ENCODE peak calls at places on chromosomes 7 and 10, in nine cellular contexts. One of them, this sample, is unnamed.

GRCh38 chr10:112950714-112951348 is 784 bp downstream of the TCF7L2 start:
- DNase-seq in NCI-H460: no peak
- DNase-seq in activated effector memory CD4-positive, alpha-beta T cell treated with anti-CD3 and anti-CD28 coated beads, Interleukin-2, amount 50 U/mL, for 16 hours: peak
- DNase-seq in NCI-H2171 treated with DMSO at 0.1 percent for 48 hours: peak
- DNase-seq in T-cell: peak
- DNase-seq in GM04504: no peak
- DNase-seq in COLO829: no peak
- DNase-seq in T-helper 2 cell treated with Interferon-gamma antibody and Interleukin-4, amounts not matched to agents 5 μg/mL and 100 μg/mL, for 36 hours: no peak
- DNase-seq in RCC 7860: peak
- DNase-seq in this sample: peak

GRCh38 chr10:47027812-47028260 is 116.6 kb downstream of the PTPN20 start:
- DNase-seq in NCI-H460: no peak
- DNase-seq in activated effector memory CD4-positive, alpha-beta T cell treated with anti-CD3 and anti-CD28 coated beads, Interleukin-2, amount 50 U/mL, for 16 hours: peak
- DNase-seq in NCI-H2171 treated with DMSO at 0.1 percent for 48 hours: no peak
- DNase-seq in T-cell: no peak
- DNase-seq in GM04504: no peak
- DNase-seq in COLO829: no peak
- DNase-seq in T-helper 2 cell treated with Interferon-gamma antibody and Interleukin-4, amounts not matched to agents 5 μg/mL and 100 μg/mL, for 36 hours: no peak
- DNase-seq in RCC 7860: no peak
- DNase-seq in this sample: no peak

GRCh38 chr10:52256832-52257691 is 57.0 kb upstream of the DKK1 start:
- DNase-seq in NCI-H460: peak
- DNase-seq in activated effector memory CD4-positive, alpha-beta T cell treated with anti-CD3 and anti-CD28 coated beads, Interleukin-2, amount 50 U/mL, for 16 hours: no peak
- DNase-seq in NCI-H2171 treated with DMSO at 0.1 percent for 48 hours: no peak
- DNase-seq in T-cell: no peak
- DNase-seq in GM04504: no peak
- DNase-seq in COLO829: no peak
- DNase-seq in T-helper 2 cell treated with Interferon-gamma antibody and Interleukin-4, amounts not matched to agents 5 μg/mL and 100 μg/mL, for 36 hours: no peak
- DNase-seq in RCC 7860: no peak
- DNase-seq in this sample: peak

GRCh38 chr10:7872041-7872442 is 53.7 kb downstream of the TAF3 start:
- DNase-seq in NCI-H460: peak
- DNase-seq in activated effector memory CD4-positive, alpha-beta T cell treated with anti-CD3 and anti-CD28 coated beads, Interleukin-2, amount 50 U/mL, for 16 hours: no peak
- DNase-seq in NCI-H2171 treated with DMSO at 0.1 percent for 48 hours: peak
- DNase-seq in T-cell: no peak
- DNase-seq in GM04504: peak
- DNase-seq in COLO829: no peak
- DNase-seq in T-helper 2 cell treated with Interferon-gamma antibody and Interleukin-4, amounts not matched to agents 5 μg/mL and 100 μg/mL, for 36 hours: no peak
- DNase-seq in RCC 7860: peak
- DNase-seq in this sample: peak

GRCh38 chr10:59865101-59865500 is 41.3 kb downstream of the CCDC6 start:
- DNase-seq in NCI-H460: peak
- DNase-seq in activated effector memory CD4-positive, alpha-beta T cell treated with anti-CD3 and anti-CD28 coated beads, Interleukin-2, amount 50 U/mL, for 16 hours: no peak
- DNase-seq in NCI-H2171 treated with DMSO at 0.1 percent for 48 hours: peak
- DNase-seq in T-cell: no peak
- DNase-seq in GM04504: no peak
- DNase-seq in COLO829: no peak
- DNase-seq in T-helper 2 cell treated with Interferon-gamma antibody and Interleukin-4, amounts not matched to agents 5 μg/mL and 100 μg/mL, for 36 hours: no peak
- DNase-seq in RCC 7860: no peak
- DNase-seq in this sample: peak

GRCh38 chr7:47483604-47484273 is 98.2 kb downstream of the TNS3 start:
- DNase-seq in NCI-H460: no peak
- DNase-seq in activated effector memory CD4-positive, alpha-beta T cell treated with anti-CD3 and anti-CD28 coated beads, Interleukin-2, amount 50 U/mL, for 16 hours: no peak
- DNase-seq in NCI-H2171 treated with DMSO at 0.1 percent for 48 hours: peak
- DNase-seq in T-cell: no peak
- DNase-seq in GM04504: no peak
- DNase-seq in COLO829: no peak
- DNase-seq in T-helper 2 cell treated with Interferon-gamma antibody and Interleukin-4, amounts not matched to agents 5 μg/mL and 100 μg/mL, for 36 hours: no peak
- DNase-seq in RCC 7860: no peak
- DNase-seq in this sample: no peak

GRCh38 chr10:13234172-13234571 is at the start of gene UCMA:
- DNase-seq in NCI-H460: no peak
- DNase-seq in activated effector memory CD4-positive, alpha-beta T cell treated with anti-CD3 and anti-CD28 coated beads, Interleukin-2, amount 50 U/mL, for 16 hours: peak
- DNase-seq in NCI-H2171 treated with DMSO at 0.1 percent for 48 hours: no peak
- DNase-seq in T-cell: no peak
- DNase-seq in GM04504: no peak
- DNase-seq in COLO829: no peak
- DNase-seq in T-helper 2 cell treated with Interferon-gamma antibody and Interleukin-4, amounts not matched to agents 5 μg/mL and 100 μg/mL, for 36 hours: no peak
- DNase-seq in RCC 7860: no peak
- DNase-seq in this sample: no peak

GRCh38 chr10:43377393-43377883 is 6.0 kb downstream of the FXYD4 start:
- DNase-seq in NCI-H460: no peak
- DNase-seq in activated effector memory CD4-positive, alpha-beta T cell treated with anti-CD3 and anti-CD28 coated beads, Interleukin-2, amount 50 U/mL, for 16 hours: no peak
- DNase-seq in NCI-H2171 treated with DMSO at 0.1 percent for 48 hours: no peak
- DNase-seq in T-cell: no peak
- DNase-seq in GM04504: no peak
- DNase-seq in COLO829: no peak
- DNase-seq in T-helper 2 cell treated with Interferon-gamma antibody and Interleukin-4, amounts not matched to agents 5 μg/mL and 100 μg/mL, for 36 hours: no peak
- DNase-seq in RCC 7860: no peak
- DNase-seq in this sample: no peak

GRCh38 chr7:141243368-141243767 is 169.5 kb downstream of the TMEM178B start:
- DNase-seq in NCI-H460: no peak
- DNase-seq in activated effector memory CD4-positive, alpha-beta T cell treated with anti-CD3 and anti-CD28 coated beads, Interleukin-2, amount 50 U/mL, for 16 hours: no peak
- DNase-seq in NCI-H2171 treated with DMSO at 0.1 percent for 48 hours: no peak
- DNase-seq in T-cell: no peak
- DNase-seq in GM04504: no peak
- DNase-seq in COLO829: no peak
- DNase-seq in T-helper 2 cell treated with Interferon-gamma antibody and Interleukin-4, amounts not matched to agents 5 μg/mL and 100 μg/mL, for 36 hours: no peak
- DNase-seq in RCC 7860: no peak
- DNase-seq in this sample: no peak

GRCh38 chr7:22875475-22875874 is 52.8 kb upstream of the TOMM7 start:
- DNase-seq in NCI-H460: no peak
- DNase-seq in activated effector memory CD4-positive, alpha-beta T cell treated with anti-CD3 and anti-CD28 coated beads, Interleukin-2, amount 50 U/mL, for 16 hours: no peak
- DNase-seq in NCI-H2171 treated with DMSO at 0.1 percent for 48 hours: no peak
- DNase-seq in T-cell: no peak
- DNase-seq in GM04504: no peak
- DNase-seq in COLO829: no peak
- DNase-seq in T-helper 2 cell treated with Interferon-gamma antibody and Interleukin-4, amounts not matched to agents 5 μg/mL and 100 μg/mL, for 36 hours: no peak
- DNase-seq in RCC 7860: no peak
- DNase-seq in this sample: no peak

GRCh38 chr10:80498039-80498832 is 39.5 kb upstream of the SH2D4B start:
- DNase-seq in NCI-H460: no peak
- DNase-seq in activated effector memory CD4-positive, alpha-beta T cell treated with anti-CD3 and anti-CD28 coated beads, Interleukin-2, amount 50 U/mL, for 16 hours: no peak
- DNase-seq in NCI-H2171 treated with DMSO at 0.1 percent for 48 hours: no peak
- DNase-seq in T-cell: no peak
- DNase-seq in GM04504: no peak
- DNase-seq in COLO829: no peak
- DNase-seq in T-helper 2 cell treated with Interferon-gamma antibody and Interleukin-4, amounts not matched to agents 5 μg/mL and 100 μg/mL, for 36 hours: no peak
- DNase-seq in RCC 7860: no peak
- DNase-seq in this sample: no peak

GRCh38 chr7:132757778-132758177 is 181.5 kb upstream of the PLXNA4 start:
- DNase-seq in NCI-H460: no peak
- DNase-seq in activated effector memory CD4-positive, alpha-beta T cell treated with anti-CD3 and anti-CD28 coated beads, Interleukin-2, amount 50 U/mL, for 16 hours: no peak
- DNase-seq in NCI-H2171 treated with DMSO at 0.1 percent for 48 hours: no peak
- DNase-seq in T-cell: no peak
- DNase-seq in GM04504: no peak
- DNase-seq in COLO829: no peak
- DNase-seq in T-helper 2 cell treated with Interferon-gamma antibody and Interleukin-4, amounts not matched to agents 5 μg/mL and 100 μg/mL, for 36 hours: no peak
- DNase-seq in RCC 7860: no peak
- DNase-seq in this sample: no peak

GRCh38 chr7:93913197-93913596 is 6.8 kb downstream of the GNGT1 start:
- DNase-seq in NCI-H460: no peak
- DNase-seq in activated effector memory CD4-positive, alpha-beta T cell treated with anti-CD3 and anti-CD28 coated beads, Interleukin-2, amount 50 U/mL, for 16 hours: no peak
- DNase-seq in NCI-H2171 treated with DMSO at 0.1 percent for 48 hours: no peak
- DNase-seq in T-cell: no peak
- DNase-seq in GM04504: no peak
- DNase-seq in COLO829: no peak
- DNase-seq in T-helper 2 cell treated with Interferon-gamma antibody and Interleukin-4, amounts not matched to agents 5 μg/mL and 100 μg/mL, for 36 hours: no peak
- DNase-seq in RCC 7860: peak
- DNase-seq in this sample: no peak

GRCh38 chr7:100895956-100896742 is 461 bp upstream of the ACHE start:
- DNase-seq in NCI-H460: no peak
- DNase-seq in activated effector memory CD4-positive, alpha-beta T cell treated with anti-CD3 and anti-CD28 coated beads, Interleukin-2, amount 50 U/mL, for 16 hours: peak
- DNase-seq in NCI-H2171 treated with DMSO at 0.1 percent for 48 hours: peak
- DNase-seq in T-cell: no peak
- DNase-seq in GM04504: no peak
- DNase-seq in COLO829: no peak
- DNase-seq in T-helper 2 cell treated with Interferon-gamma antibody and Interleukin-4, amounts not matched to agents 5 μg/mL and 100 μg/mL, for 36 hours: no peak
- DNase-seq in RCC 7860: no peak
- DNase-seq in this sample: no peak

GRCh38 chr7:134470864-134471263 is 12.0 kb upstream of the AKR1B1 start:
- DNase-seq in NCI-H460: peak
- DNase-seq in activated effector memory CD4-positive, alpha-beta T cell treated with anti-CD3 and anti-CD28 coated beads, Interleukin-2, amount 50 U/mL, for 16 hours: no peak
- DNase-seq in NCI-H2171 treated with DMSO at 0.1 percent for 48 hours: no peak
- DNase-seq in T-cell: no peak
- DNase-seq in GM04504: no peak
- DNase-seq in COLO829: no peak
- DNase-seq in T-helper 2 cell treated with Interferon-gamma antibody and Interleukin-4, amounts not matched to agents 5 μg/mL and 100 μg/mL, for 36 hours: no peak
- DNase-seq in RCC 7860: peak
- DNase-seq in this sample: no peak

GRCh38 chr10:128631801-128632241 is 505.6 kb upstream of the MKI67 start:
- DNase-seq in NCI-H460: peak
- DNase-seq in activated effector memory CD4-positive, alpha-beta T cell treated with anti-CD3 and anti-CD28 coated beads, Interleukin-2, amount 50 U/mL, for 16 hours: no peak
- DNase-seq in NCI-H2171 treated with DMSO at 0.1 percent for 48 hours: peak
- DNase-seq in T-cell: no peak
- DNase-seq in GM04504: no peak
- DNase-seq in COLO829: peak
- DNase-seq in T-helper 2 cell treated with Interferon-gamma antibody and Interleukin-4, amounts not matched to agents 5 μg/mL and 100 μg/mL, for 36 hours: no peak
- DNase-seq in RCC 7860: no peak
- DNase-seq in this sample: peak

GRCh38 chr7:116259821-116260440 is 49.6 kb downstream of the TES start:
- DNase-seq in NCI-H460: peak
- DNase-seq in activated effector memory CD4-positive, alpha-beta T cell treated with anti-CD3 and anti-CD28 coated beads, Interleukin-2, amount 50 U/mL, for 16 hours: no peak
- DNase-seq in NCI-H2171 treated with DMSO at 0.1 percent for 48 hours: no peak
- DNase-seq in T-cell: no peak
- DNase-seq in GM04504: peak
- DNase-seq in COLO829: peak
- DNase-seq in T-helper 2 cell treated with Interferon-gamma antibody and Interleukin-4, amounts not matched to agents 5 μg/mL and 100 μg/mL, for 36 hours: no peak
- DNase-seq in RCC 7860: peak
- DNase-seq in this sample: no peak

GRCh38 chr7:55558962-55559920 is 13.1 kb downstream of the VOPP1 start:
- DNase-seq in NCI-H460: no peak
- DNase-seq in activated effector memory CD4-positive, alpha-beta T cell treated with anti-CD3 and anti-CD28 coated beads, Interleukin-2, amount 50 U/mL, for 16 hours: no peak
- DNase-seq in NCI-H2171 treated with DMSO at 0.1 percent for 48 hours: no peak
- DNase-seq in T-cell: no peak
- DNase-seq in GM04504: no peak
- DNase-seq in COLO829: no peak
- DNase-seq in T-helper 2 cell treated with Interferon-gamma antibody and Interleukin-4, amounts not matched to agents 5 μg/mL and 100 μg/mL, for 36 hours: no peak
- DNase-seq in RCC 7860: no peak
- DNase-seq in this sample: no peak

GRCh38 chr10:124875596-124875995 is 66.3 kb upstream of the ZRANB1 start:
- DNase-seq in NCI-H460: no peak
- DNase-seq in activated effector memory CD4-positive, alpha-beta T cell treated with anti-CD3 and anti-CD28 coated beads, Interleukin-2, amount 50 U/mL, for 16 hours: no peak
- DNase-seq in NCI-H2171 treated with DMSO at 0.1 percent for 48 hours: no peak
- DNase-seq in T-cell: no peak
- DNase-seq in GM04504: peak
- DNase-seq in COLO829: no peak
- DNase-seq in T-helper 2 cell treated with Interferon-gamma antibody and Interleukin-4, amounts not matched to agents 5 μg/mL and 100 μg/mL, for 36 hours: no peak
- DNase-seq in RCC 7860: peak
- DNase-seq in this sample: no peak